ENCODE peak calls at places on chromosomes 6 and 20, in eight cellular contexts. T, F, C, V, I, S, O and H are unnamed samples.

GRCh38 chr20:823326-823902 is 10.1 kb upstream of the FAM110A start:
- DNase-seq in V (no peak), O (no peak), S (no peak), C (no peak), T (no peak), I (no peak), F (no peak), H (no peak)

GRCh38 chr20:25059866-25060465 is 2.0 kb upstream of the ACSS1 start:
- DNase-seq in C (no peak), I (no peak), V (no peak), O (no peak), S (no peak), F (no peak), T (no peak), H (no peak)

GRCh38 chr20:1827974-1828785 is 67.0 kb upstream of the SIRPA start:
- DNase-seq in O (no peak), T (peak), I (no peak), F (no peak), V (no peak), S (peak), C (no peak), H (no peak)

GRCh38 chr6:33633462-33634158 is 12.5 kb downstream of the ITPR3 start:
- DNase-seq in S (peak), F (no peak), C (no peak), I (peak), V (peak), O (peak), T (peak), H (peak)

GRCh38 chr6:168415149-168415992 is 25.6 kb upstream of the SMOC2 start:
- DNase-seq in I (no peak), T (no peak), F (no peak), V (no peak), C (no peak), S (no peak), O (no peak), H (no peak)

GRCh38 chr6:27847706-27848105 is 64.5 kb downstream of the OR2B2 start:
- DNase-seq in I (no peak), S (no peak), O (no peak), F (no peak), C (no peak), V (no peak), T (no peak), H (no peak)

GRCh38 chr6:28742668-28743270 is 181.0 kb downstream of the TRIM27 start:
- DNase-seq in V (no peak), I (peak), O (no peak), F (peak), C (no peak), T (peak), S (no peak), H (peak)

GRCh38 chr6:35795453-35796071 is 1.6 kb downstream of the CLPS start:
- DNase-seq in O (no peak), S (no peak), T (no peak), I (no peak), V (no peak), F (no peak), C (no peak), H (no peak)

GRCh38 chr6:93017213-93017612 is 402.1 kb downstream of the EPHA7 start:
- DNase-seq in I (peak), C (no peak), F (no peak), V (no peak), O (no peak), S (no peak), T (peak), H (peak)

GRCh38 chr6:170247178-170247701 is 43.6 kb downstream of the DLL1 start:
- DNase-seq in S (no peak), C (no peak), V (no peak), O (no peak), I (no peak), F (no peak), T (no peak), H (no peak)

GRCh38 chr20:46638367-46639274 is 12.6 kb downstream of the SLC13A3 start:
- DNase-seq in V (no peak), C (no peak), T (peak), S (peak), O (no peak), F (no peak), I (no peak), H (peak)

GRCh38 chr20:63354636-63355385 is 6.3 kb downstream of the CHRNA4 start:
- DNase-seq in S (no peak), F (no peak), I (no peak), O (no peak), V (no peak), T (no peak), C (no peak), H (no peak)

GRCh38 chr20:48975955-48976354 is 54.4 kb downstream of the ARFGEF2 start:
- DNase-seq in F (no peak), C (no peak), V (no peak), S (no peak), I (no peak), O (no peak), T (no peak), H (no peak)

GRCh38 chr20:50930139-50931047 is 844 bp downstream of the ADNP start:
- DNase-seq in C (no peak), V (peak), T (peak), O (peak), F (no peak), S (no peak), I (no peak), H (no peak)

GRCh38 chr6:168190646-168191443 is 111.8 kb upstream of the FRMD1 start:
- DNase-seq in S (no peak), T (no peak), O (no peak), F (no peak), C (no peak), I (no peak), V (no peak), H (peak)